ENCODE peak calls at places on chromosomes 3 and 15, in nine cellular contexts. U is A549, M is H9, J is fibroblast of lung, P is cardiac fibroblast, Q is spleen, E is esophagus squamous epithelium, Y is fibroblast of mammary gland, H is AG04450. K is an unnamed sample.

GRCh38 chr15:98706387-98706786 is 58.0 kb downstream of the IGF1R start:
- DNase-seq in U (no peak), M (no peak), J (no peak), P (no peak), Q (no peak), E (no peak), Y (no peak), H (no peak), K (no peak)

GRCh38 chr3:111615880-111616279 is 20.7 kb upstream of the ZBED2 start:
- DNase-seq in U (no peak), M (no peak), J (no peak), P (no peak), Q (no peak), E (no peak), Y (no peak), H (no peak), K (no peak)

GRCh38 chr3:196997311-196997710 is 28.7 kb upstream of the PIGZ start:
- DNase-seq in U (no peak), M (peak; percentile 22), J (no peak), P (no peak), Q (peak; percentile 62), E (no peak), Y (no peak), H (no peak), K (no peak)

GRCh38 chr3:18559323-18559972 is 134.3 kb upstream of the SATB1 start:
- DNase-seq in U (peak; percentile 7), M (peak; percentile 71), J (peak; percentile 14), P (peak; percentile 30), Q (no peak), E (no peak), Y (peak; percentile 25), H (no peak), K (no peak)

GRCh38 chr3:166889241-166889640 is 490.9 kb downstream of the ZBBX start:
- DNase-seq in U (no peak), M (no peak), J (no peak), P (no peak), Q (no peak), E (no peak), Y (no peak), H (no peak), K (no peak)

GRCh38 chr15:77606142-77607034 is 26.3 kb downstream of the LINGO1 start:
- DNase-seq in U (no peak), M (peak; percentile 49), J (peak; percentile 17), P (peak; percentile 49), Q (no peak), E (no peak), Y (peak; percentile 51), H (no peak), K (peak; percentile 41)

GRCh38 chr3:175893566-175893965 is 1034.4 kb downstream of the NAALADL2 start:
- DNase-seq in U (no peak), M (no peak), J (no peak), P (no peak), Q (no peak), E (no peak), Y (no peak), H (no peak), K (no peak)

GRCh38 chr3:73070675-73071575 is 9.5 kb downstream of the EBLN2 start:
- DNase-seq in U (no peak), M (no peak), J (peak; percentile 85), P (peak; percentile 66), Q (no peak), E (no peak), Y (peak; percentile 81), H (peak; percentile 75), K (no peak)

GRCh38 chr15:68829068-68829467 is 8.4 kb upstream of the ANP32A start:
- DNase-seq in U (peak; percentile 33), M (no peak), J (no peak), P (peak; percentile 54), Q (no peak), E (no peak), Y (peak; percentile 35), H (no peak), K (peak; percentile 81)

GRCh38 chr3:158845748-158846350 is 44.0 kb downstream of the MFSD1 start:
- DNase-seq in U (peak; percentile 50), M (no peak), J (peak; percentile 29), P (peak; percentile 28), Q (no peak), E (no peak), Y (peak; percentile 33), H (no peak), K (peak; percentile 30)

GRCh38 chr3:101897013-101897412 is 47.7 kb downstream of the NFKBIZ start:
- DNase-seq in U (no peak), M (no peak), J (no peak), P (no peak), Q (no peak), E (no peak), Y (no peak), H (no peak), K (no peak)

DNA sequence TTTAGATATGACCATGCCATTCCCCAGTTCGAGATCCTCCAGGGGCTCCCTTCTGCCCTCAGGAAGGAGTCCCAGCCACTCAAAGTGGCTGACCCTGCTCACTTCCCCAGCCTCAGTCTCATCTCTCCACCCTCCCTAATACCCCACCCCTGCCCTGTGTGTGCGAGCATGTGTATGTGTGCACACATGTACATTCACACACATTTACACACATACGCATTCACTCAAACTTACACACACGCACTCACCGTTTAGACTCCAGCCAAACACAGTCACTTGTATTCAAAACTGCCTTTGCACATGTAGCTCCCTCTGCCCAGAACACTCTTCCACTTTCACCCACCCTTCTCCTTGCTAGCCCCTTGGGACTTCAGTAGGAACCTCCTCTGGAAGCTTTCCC is 11.4 kb downstream of the PLA2G4E start:
- DNase-seq in U (no peak), M (no peak), J (no peak), P (no peak), Q (no peak), E (no peak), Y (no peak), H (no peak), K (no peak)
- TF ChIP-seq CTCF in U (no peak), M (no peak), J (no peak), P (no peak), Q (no peak), E (no peak), Y (no peak), H (no peak), K (no peak)

GRCh38 chr3:50430186-50430585 is 70.9 kb upstream of the TMEM115 start:
- DNase-seq in U (no peak), M (no peak), J (no peak), P (no peak), Q (no peak), E (no peak), Y (no peak), H (no peak), K (no peak)

GRCh38 chr3:50423543-50423942 is 64.2 kb upstream of the TMEM115 start:
- DNase-seq in U (no peak), M (no peak), J (no peak), P (no peak), Q (no peak), E (no peak), Y (no peak), H (no peak), K (no peak)

GRCh38 chr3:50427255-50427654 is 67.9 kb upstream of the TMEM115 start:
- DNase-seq in U (no peak), M (no peak), J (no peak), P (no peak), Q (no peak), E (no peak), Y (no peak), H (no peak), K (no peak)

GRCh38 chr3:50430950-50431435 is 71.7 kb upstream of the TMEM115 start:
- DNase-seq in U (no peak), M (no peak), J (no peak), P (no peak), Q (no peak), E (no peak), Y (no peak), H (no peak), K (no peak)

GRCh38 chr3:50428007-50428633 is 68.8 kb upstream of the TMEM115 start:
- DNase-seq in U (no peak), M (no peak), J (no peak), P (peak; percentile 19), Q (no peak), E (no peak), Y (no peak), H (no peak), K (no peak)
- TF ChIP-seq CTCF in U (no peak), M (no peak), J (no peak), P (no peak), Q (peak; percentile 32), E (no peak), Y (no peak), H (no peak), K (no peak)

GRCh38 chr15:57079907-57080750 is 161.7 kb downstream of the TCF12 start:
- DNase-seq in U (no peak), M (no peak), J (no peak), P (no peak), Q (no peak), E (no peak), Y (no peak), H (no peak), K (no peak)
- TF ChIP-seq CTCF in U (no peak), M (peak; percentile 25), J (no peak), P (peak; percentile 6), Q (no peak), E (no peak), Y (peak; percentile 9), H (no peak), K (no peak)

GRCh38 chr3:138331143-138331894 is 1.7 kb upstream of the NME9 start:
- DNase-seq in U (no peak), M (no peak), J (no peak), P (peak; percentile 24), Q (no peak), E (no peak), Y (peak; percentile 41), H (no peak), K (no peak)
- TF ChIP-seq CTCF in U (no peak), M (peak; percentile 41), J (peak; percentile 31), P (peak; percentile 17), Q (no peak), E (peak; percentile 18), Y (peak; percentile 28), H (peak; percentile 43), K (no peak)

GRCh38 chr15:81133782-81134461 is at the start of gene CFAP161:
- DNase-seq in U (peak; percentile 33), M (peak; percentile 96), J (peak; percentile 69), P (peak; percentile 77), Q (no peak), E (no peak), Y (peak; percentile 75), H (peak; percentile 33), K (peak; percentile 77)
- TF ChIP-seq CTCF in U (no peak), M (no peak), J (no peak), P (no peak), Q (no peak), E (no peak), Y (no peak), H (no peak), K (no peak)